ENCODE peak calls at places on chromosomes 11 and 22, in five cellular contexts. E is dorsolateral prefrontal cortex; G is right lobe of liver; Z is CD8-positive, alpha-beta T cell; T is H9. W is an unnamed sample.

GRCh38 chr11:65036931-65037330 is 4.1 kb upstream of the SAC3D1 start:
- DNase-seq in G (peak; percentile 76), T (no peak), E (peak; percentile 76), Z (no peak), W (peak; percentile 90)

GRCh38 chr11:19696904-19697303 is 15.7 kb upstream of the NAV2 start:
- DNase-seq in Z (no peak), E (no peak), T (no peak), G (no peak), W (no peak)

GRCh38 chr22:37638351-37639069 is 959 bp upstream of the SH3BP1 start:
- DNase-seq in E (no peak), T (peak; percentile 45), G (no peak), Z (peak; percentile 46), W (peak; percentile 43)

GRCh38 chr22:20948989-20949388 is 18.1 kb upstream of the AIFM3 start:
- DNase-seq in E (no peak), T (no peak), Z (no peak), G (no peak), W (no peak)

GRCh38 chr11:132106336-132106982 is 736.0 kb downstream of the NTM start:
- DNase-seq in Z (no peak), E (no peak), G (no peak), T (no peak), W (no peak)

GRCh38 chr11:73598719-73599379 is 937 bp upstream of the FAM168A start:
- DNase-seq in Z (no peak), G (no peak), E (no peak), T (no peak), W (no peak)

GRCh38 chr11:60995798-60996197 is 24.3 kb downstream of the CD6 start:
- DNase-seq in G (no peak), Z (no peak), E (no peak), T (no peak), W (no peak)

GRCh38 chr22:22040472-22040871 is 57.9 kb upstream of the TOP3B start:
- DNase-seq in Z (no peak), T (no peak), G (no peak), E (no peak), W (no peak)

GRCh38 chr22:48576333-48577013 is 1251.2 kb downstream of the BRD1 start:
- DNase-seq in G (no peak), T (peak; percentile 54), Z (no peak), E (peak; percentile 72), W (no peak)

GRCh38 chr22:46969491-46969890 is 207.0 kb downstream of the TBC1D22A start:
- DNase-seq in T (no peak), G (no peak), Z (no peak), E (no peak), W (no peak)

GRCh38 chr11:17498058-17498457 is 21.4 kb upstream of the ABCC8 start:
- DNase-seq in T (peak; percentile 53), Z (no peak), G (no peak), E (no peak), W (no peak)

GRCh38 chr11:129814244-129814992 is 1.2 kb upstream of the TMEM45B start:
- DNase-seq in T (no peak), G (no peak), E (no peak), Z (peak; percentile 68), W (no peak)

GRCh38 chr11:40215605-40216004 is 1243.8 kb downstream of the LRRC4C start:
- DNase-seq in E (no peak), T (no peak), G (no peak), Z (no peak), W (no peak)

GRCh38 chr11:24093410-24093809 is 403.4 kb upstream of the LUZP2 start:
- DNase-seq in G (no peak), Z (no peak), E (no peak), T (no peak), W (no peak)

GRCh38 chr11:36586543-36586942 is 7.8 kb upstream of the IFTAP start:
- DNase-seq in T (no peak), G (no peak), Z (no peak), E (no peak), W (no peak)

GRCh38 chr11:30586251-30587144 is at the start of gene MPPED2:
- DNase-seq in Z (peak; percentile 17), G (peak; percentile 62), E (peak; percentile 49), T (peak; percentile 79), W (no peak)

GRCh38 chr11:122756417-122756816 is 81.9 kb upstream of the CRTAM start:
- DNase-seq in E (no peak), Z (peak; percentile 64), T (no peak), G (no peak), W (peak; percentile 34)

GRCh38 chr11:128251140-128251539 is 336.2 kb downstream of the ETS1 start:
- DNase-seq in T (no peak), E (no peak), G (no peak), Z (no peak), W (no peak)

GRCh38 chr11:77677138-77677537 is 39.5 kb upstream of the CLNS1A start:
- DNase-seq in E (no peak), T (no peak), Z (no peak), G (no peak), W (no peak)

GRCh38 chr11:132035736-132036135 is 665.3 kb downstream of the NTM start:
- DNase-seq in Z (no peak), T (no peak), E (no peak), G (no peak), W (no peak)

GRCh38 chr11:94924074-94925031 is 49.0 kb downstream of the CWC15 start:
- DNase-seq in T (no peak), E (no peak), Z (no peak), G (no peak), W (no peak)

GRCh38 chr11:120746395-120746794 is 234.8 kb downstream of the GRIK4 start:
- DNase-seq in E (no peak), Z (no peak), G (no peak), T (no peak), W (no peak)

GRCh38 chr11:63763506-63764200 is 4.9 kb downstream of the ZFTA start:
- DNase-seq in G (peak; percentile 69), T (peak; percentile 91), Z (no peak), E (no peak), W (no peak)

GRCh38 chr11:128501008-128501407 is 86.3 kb downstream of the ETS1 start:
- DNase-seq in T (no peak), G (no peak), Z (no peak), E (no peak), W (no peak)

GRCh38 chr11:83648610-83649467 is 362.7 kb upstream of the CCDC90B start:
- DNase-seq in E (no peak), T (no peak), G (no peak), Z (no peak), W (no peak)

GRCh38 chr11:8832571-8833260 is 78.3 kb upstream of the AKIP1 start:
- DNase-seq in G (no peak), Z (no peak), E (no peak), T (peak; percentile 49), W (peak; percentile 35)

GRCh38 chr11:60984149-60984548 is 12.7 kb downstream of the CD6 start:
- DNase-seq in T (no peak), Z (no peak), E (no peak), G (no peak), W (no peak)

GRCh38 chr11:69365567-69365966 is 71.6 kb downstream of the MYEOV start:
- DNase-seq in E (no peak), T (no peak), G (no peak), Z (no peak), W (no peak)

GRCh38 chr11:115244314-115244713 is 259.9 kb downstream of the CADM1 start:
- DNase-seq in G (no peak), E (no peak), Z (no peak), T (no peak), W (no peak)

GRCh38 chr22:22884010-22884887 is 3.4 kb upstream of the IGLL5 start:
- DNase-seq in E (no peak), G (peak; percentile 43), Z (peak; percentile 66), T (peak; percentile 84), W (peak; percentile 53)

GRCh38 chr11:119584193-119585037 is 144.6 kb downstream of the NECTIN1 start:
- DNase-seq in Z (no peak), G (peak; percentile 39), E (peak; percentile 83), T (peak; percentile 86), W (peak; percentile 60)

GRCh38 chr22:42883121-42883520 is 26.0 kb upstream of the ARFGAP3 start:
- DNase-seq in E (no peak), Z (no peak), G (no peak), T (no peak), W (no peak)

GRCh38 chr11:86182976-86183584 is 61.5 kb upstream of the EED start:
- DNase-seq in E (no peak), T (no peak), Z (peak; percentile 60), G (peak; percentile 35), W (peak; percentile 74)

GRCh38 chr11:118283756-118284350 is 19.8 kb upstream of the MPZL2 start:
- DNase-seq in E (no peak), T (no peak), Z (no peak), G (no peak), W (no peak)

DNA sequence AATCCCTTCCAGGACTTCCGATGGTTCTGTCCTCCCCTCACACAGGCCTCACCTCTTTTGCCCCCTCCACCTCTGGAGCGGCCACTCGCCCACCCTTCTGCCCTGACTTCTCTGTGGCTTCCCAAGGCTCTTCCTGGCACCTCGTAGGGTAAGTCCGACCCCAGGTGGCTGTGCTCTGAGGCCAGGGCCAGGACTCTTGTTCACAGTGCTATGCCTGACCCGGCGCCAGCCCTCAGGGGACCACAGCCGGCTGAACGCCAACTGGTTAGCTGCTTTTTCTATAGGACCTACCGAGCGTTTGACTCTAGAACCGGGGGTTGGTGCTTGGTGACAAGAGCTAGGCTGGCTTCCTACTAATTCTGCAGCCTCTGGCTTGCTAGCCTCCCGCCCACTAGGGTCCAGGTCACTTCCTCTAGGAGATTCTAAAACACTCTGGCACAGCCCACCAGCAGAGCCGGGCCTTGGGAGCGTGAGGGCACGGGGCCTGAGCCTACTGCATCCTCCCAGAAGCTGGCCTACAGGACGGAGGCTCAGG is 28.4 kb upstream of the KCNQ1OT1 start:
- DNase-seq in Z (no peak), E (no peak), T (no peak), G (no peak), W (no peak)
- H3K27ac ChIP-seq in Z (no peak overlapping the region), E (peak overlapping the region; percentile 95), T (no peak overlapping the region), G (no peak overlapping the region), W (no peak overlapping the region)

DNA sequence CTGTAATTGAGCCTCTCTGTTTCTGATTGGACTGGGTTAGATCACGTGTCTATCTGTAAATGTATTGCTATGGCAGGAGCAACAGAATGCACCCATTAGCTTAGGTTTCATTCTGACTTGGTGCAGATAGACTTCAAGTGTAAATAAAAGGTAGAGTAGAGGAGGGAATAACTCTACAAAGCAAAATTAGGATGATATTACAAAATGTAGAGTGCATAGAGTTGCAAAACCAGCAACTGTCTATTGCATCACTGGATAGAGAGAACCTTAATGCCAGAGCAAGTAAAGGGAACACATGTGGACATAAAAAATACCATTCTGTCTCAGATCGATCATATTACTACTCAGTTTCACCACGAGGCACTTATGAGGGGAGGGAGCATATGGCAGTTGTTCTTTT is 22.0 kb upstream of the CAT start:
- DNase-seq in Z (no peak), T (no peak), E (no peak), G (no peak), W (no peak)
- H3K27ac ChIP-seq in Z (no peak overlapping the region), T (no peak overlapping the region), E (no peak overlapping the region), G (peak overlapping the region; percentile 72), W (no peak overlapping the region)

DNA sequence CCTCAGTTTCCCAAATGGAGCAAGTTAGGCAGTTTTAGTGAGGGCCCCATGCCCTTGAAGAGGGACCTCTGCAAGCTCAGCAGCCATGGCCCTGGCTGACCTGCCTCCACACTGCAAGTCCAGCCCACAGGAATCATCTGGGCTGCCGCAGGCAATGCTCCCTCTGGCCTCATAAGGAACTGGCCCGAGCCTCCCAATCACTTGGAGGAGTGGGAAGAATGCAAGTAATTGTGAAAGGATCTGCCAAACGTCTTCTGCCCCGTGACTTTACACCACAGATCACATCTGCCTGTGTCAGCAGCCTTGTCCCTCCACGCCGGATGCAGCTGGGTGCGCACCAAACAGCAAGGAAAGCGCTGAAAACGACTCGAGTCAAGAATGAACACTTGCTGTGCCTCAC is 23.9 kb downstream of the OPCML start:
- DNase-seq in E (no peak), T (peak; percentile 29), Z (no peak), G (no peak), W (no peak)
- H3K27ac ChIP-seq in E (no peak overlapping the region), T (no peak overlapping the region), Z (no peak overlapping the region), G (no peak overlapping the region), W (no peak overlapping the region)

GRCh38 chr22:30307026-30307574 is 17.8 kb upstream of the CASTOR1 start:
- DNase-seq in Z (no peak), G (no peak), T (no peak), E (no peak), W (no peak)
- H3K27ac ChIP-seq in Z (peak overlapping the region; percentile 62), G (peak overlapping the region; percentile 44), T (no peak overlapping the region), E (peak overlapping the region; percentile 79), W (peak overlapping the region; percentile 53)

W was measured in stomach.